ENCODE peak calls at places on chromosome 19, in six cellular contexts. One of them, this sample, is unnamed.

GRCh38 chr19:2507109-2507508 is 31.2 kb downstream of the GADD45B start:
- DNase-seq in H1: no peak
- DNase-seq in IMR-90: peak; percentile 89
- DNase-seq in mesenchymal stem cell: peak; percentile 90
- DNase-seq in H9: no peak
- DNase-seq in mesendoderm: no peak
- DNase-seq in this sample: no peak

GRCh38 chr19:43465468-43466120 is at the start of gene LYPD3:
- DNase-seq in mesendoderm: peak; percentile 70
- DNase-seq in H9: peak; percentile 84
- DNase-seq in IMR-90: peak; percentile 31
- DNase-seq in H1: no peak
- DNase-seq in mesenchymal stem cell: peak; percentile 33
- DNase-seq in this sample: no peak

GRCh38 chr19:41352609-41353465 is 885 bp downstream of the TGFB1 start:
- DNase-seq in mesenchymal stem cell: peak; percentile 73
- DNase-seq in IMR-90: peak; percentile 44
- DNase-seq in mesendoderm: peak; percentile 70
- DNase-seq in H1: no peak
- DNase-seq in H9: peak; percentile 73
- DNase-seq in this sample: no peak

GRCh38 chr19:30361721-30362120 is 10.5 kb upstream of the ZNF536 start:
- DNase-seq in mesenchymal stem cell: no peak
- DNase-seq in H9: no peak
- DNase-seq in mesendoderm: no peak
- DNase-seq in IMR-90: no peak
- DNase-seq in H1: no peak
- DNase-seq in this sample: no peak

GRCh38 chr19:35090795-35091214 is 24.8 kb upstream of the FXYD3 start:
- DNase-seq in H1: no peak
- DNase-seq in mesendoderm: peak; percentile 79
- DNase-seq in IMR-90: no peak
- DNase-seq in mesenchymal stem cell: no peak
- DNase-seq in H9: peak; percentile 77
- DNase-seq in this sample: no peak

GRCh38 chr19:16698914-16699313 is 20.7 kb upstream of the NWD1 start:
- DNase-seq in mesenchymal stem cell: no peak
- DNase-seq in IMR-90: no peak
- DNase-seq in mesendoderm: no peak
- DNase-seq in H1: no peak
- DNase-seq in H9: no peak
- DNase-seq in this sample: no peak

GRCh38 chr19:39403331-39404312 is 3.0 kb upstream of the ZFP36 start:
- DNase-seq in IMR-90: peak; percentile 99
- DNase-seq in H1: peak; percentile 78
- DNase-seq in mesenchymal stem cell: peak; percentile 100
- DNase-seq in H9: peak; percentile 87
- DNase-seq in mesendoderm: peak; percentile 96
- DNase-seq in this sample: peak; percentile 89

GRCh38 chr19:8585894-8586750 is 8.9 kb upstream of the MYO1F start:
- DNase-seq in mesendoderm: peak; percentile 89
- DNase-seq in mesenchymal stem cell: peak; percentile 40
- DNase-seq in H1: peak; percentile 64
- DNase-seq in IMR-90: no peak
- DNase-seq in H9: peak; percentile 93
- DNase-seq in this sample: peak; percentile 58

GRCh38 chr19:18294467-18294864 is 13.0 kb upstream of the JUND start:
- DNase-seq in H9: peak; percentile 64
- DNase-seq in mesendoderm: peak; percentile 57
- DNase-seq in mesenchymal stem cell: no peak
- DNase-seq in IMR-90: no peak
- DNase-seq in H1: no peak
- DNase-seq in this sample: no peak

GRCh38 chr19:10005632-10006334 is 4.5 kb downstream of the COL5A3 start:
- DNase-seq in mesendoderm: no peak
- DNase-seq in H1: no peak
- DNase-seq in mesenchymal stem cell: no peak
- DNase-seq in H9: no peak
- DNase-seq in IMR-90: no peak
- DNase-seq in this sample: no peak

GRCh38 chr19:1440418-1440801 is 2.2 kb downstream of the RPS15 start:
- DNase-seq in mesenchymal stem cell: no peak
- DNase-seq in mesendoderm: no peak
- DNase-seq in IMR-90: no peak
- DNase-seq in H1: no peak
- DNase-seq in H9: no peak
- DNase-seq in this sample: no peak

GRCh38 chr19:32150605-32151004 is 194.8 kb upstream of the ZNF507 start:
- DNase-seq in H9: no peak
- DNase-seq in mesendoderm: no peak
- DNase-seq in IMR-90: no peak
- DNase-seq in mesenchymal stem cell: no peak
- DNase-seq in H1: no peak
- DNase-seq in this sample: no peak

GRCh38 chr19:20513179-20513934 is 52.2 kb downstream of the ZNF737 start:
- DNase-seq in H9: no peak
- DNase-seq in mesendoderm: peak; percentile 38
- DNase-seq in IMR-90: no peak
- DNase-seq in H1: no peak
- DNase-seq in mesenchymal stem cell: no peak
- DNase-seq in this sample: no peak

GRCh38 chr19:16496613-16496983 is 404 bp downstream of the C19orf44 start:
- DNase-seq in IMR-90: peak; percentile 44
- DNase-seq in H1: no peak
- DNase-seq in mesendoderm: no peak
- DNase-seq in mesenchymal stem cell: no peak
- DNase-seq in H9: no peak
- DNase-seq in this sample: no peak

GRCh38 chr19:52786078-52786463 is 520 bp downstream of the ZNF600 start:
- DNase-seq in IMR-90: no peak
- DNase-seq in H9: no peak
- DNase-seq in mesendoderm: no peak
- DNase-seq in H1: no peak
- DNase-seq in mesenchymal stem cell: no peak
- DNase-seq in this sample: no peak

GRCh38 chr19:47374876-47375693 is 26.0 kb downstream of the DHX34 start:
- DNase-seq in mesenchymal stem cell: no peak
- DNase-seq in IMR-90: no peak
- DNase-seq in H9: no peak
- DNase-seq in H1: no peak
- DNase-seq in mesendoderm: no peak
- DNase-seq in this sample: no peak

GRCh38 chr19:16581971-16582343 is 9.7 kb upstream of the SLC35E1 start:
- DNase-seq in mesendoderm: no peak
- DNase-seq in H1: no peak
- DNase-seq in IMR-90: peak; percentile 23
- DNase-seq in mesenchymal stem cell: no peak
- DNase-seq in H9: no peak
- DNase-seq in this sample: no peak

GRCh38 chr19:10517361-10517759 is at the start of gene S1PR5:
- DNase-seq in H1: no peak
- DNase-seq in H9: peak; percentile 75
- DNase-seq in mesenchymal stem cell: peak; percentile 62
- DNase-seq in mesendoderm: peak; percentile 58
- DNase-seq in IMR-90: no peak
- DNase-seq in this sample: no peak

GRCh38 chr19:27718262-27718661 is 1494.7 kb downstream of the UQCRFS1 start:
- DNase-seq in mesendoderm: no peak
- DNase-seq in mesenchymal stem cell: no peak
- DNase-seq in H9: no peak
- DNase-seq in IMR-90: no peak
- DNase-seq in H1: no peak
- DNase-seq in this sample: no peak

GRCh38 chr19:35911790-35912189 is 3.7 kb upstream of the TYROBP start:
- DNase-seq in H1: no peak
- DNase-seq in IMR-90: peak; percentile 38
- DNase-seq in mesenchymal stem cell: no peak
- DNase-seq in mesendoderm: no peak
- DNase-seq in H9: no peak
- DNase-seq in this sample: no peak

GRCh38 chr19:19275166-19275565 is 2.1 kb upstream of the TM6SF2 start:
- DNase-seq in H1: no peak
- DNase-seq in mesendoderm: no peak
- DNase-seq in mesenchymal stem cell: no peak
- DNase-seq in IMR-90: no peak
- DNase-seq in H9: no peak
- DNase-seq in this sample: no peak

GRCh38 chr19:1931445-1931844 is 9.5 kb upstream of the CSNK1G2 start:
- DNase-seq in H1: no peak
- DNase-seq in mesenchymal stem cell: no peak
- DNase-seq in H9: no peak
- DNase-seq in IMR-90: no peak
- DNase-seq in mesendoderm: no peak
- DNase-seq in this sample: no peak

GRCh38 chr19:39308531-39309304 is 11.9 kb downstream of the LRFN1 start:
- DNase-seq in H1: peak; percentile 70
- DNase-seq in H9: peak; percentile 96
- DNase-seq in mesenchymal stem cell: no peak
- DNase-seq in IMR-90: no peak
- DNase-seq in mesendoderm: peak; percentile 85
- DNase-seq in this sample: no peak

GRCh38 chr19:43711751-43712355 is 4.0 kb upstream of the IRGC start:
- DNase-seq in mesenchymal stem cell: no peak
- DNase-seq in H1: no peak
- DNase-seq in mesendoderm: no peak
- DNase-seq in H9: no peak
- DNase-seq in IMR-90: no peak
- DNase-seq in this sample: no peak

GRCh38 chr19:10111405-10111811 is at the start of gene P2RY11:
- DNase-seq in IMR-90: no peak
- DNase-seq in H9: no peak
- DNase-seq in H1: no peak
- DNase-seq in mesendoderm: no peak
- DNase-seq in mesenchymal stem cell: no peak
- DNase-seq in this sample: no peak

GRCh38 chr19:48393559-48394330 is at the start of gene GRIN2D:
- DNase-seq in mesenchymal stem cell: peak; percentile 66
- DNase-seq in IMR-90: peak; percentile 33
- DNase-seq in H1: no peak
- DNase-seq in mesendoderm: peak; percentile 78
- DNase-seq in H9: peak; percentile 64
- DNase-seq in this sample: no peak

GRCh38 chr19:48393196-48393558 is 291 bp upstream of the GRIN2D start:
- DNase-seq in mesendoderm: no peak
- DNase-seq in H1: no peak
- DNase-seq in mesenchymal stem cell: no peak
- DNase-seq in H9: no peak
- DNase-seq in IMR-90: no peak
- DNase-seq in this sample: no peak

GRCh38 chr19:48395170-48395455 is 1.6 kb downstream of the GRIN2D start:
- DNase-seq in H1: no peak
- DNase-seq in mesenchymal stem cell: no peak
- DNase-seq in mesendoderm: no peak
- DNase-seq in H9: no peak
- DNase-seq in IMR-90: no peak
- DNase-seq in this sample: no peak

GRCh38 chr19:48395499-48395898 is 2.0 kb downstream of the GRIN2D start:
- DNase-seq in IMR-90: no peak
- DNase-seq in H1: no peak
- DNase-seq in mesenchymal stem cell: no peak
- DNase-seq in H9: no peak
- DNase-seq in mesendoderm: no peak
- DNase-seq in this sample: no peak

DNA sequence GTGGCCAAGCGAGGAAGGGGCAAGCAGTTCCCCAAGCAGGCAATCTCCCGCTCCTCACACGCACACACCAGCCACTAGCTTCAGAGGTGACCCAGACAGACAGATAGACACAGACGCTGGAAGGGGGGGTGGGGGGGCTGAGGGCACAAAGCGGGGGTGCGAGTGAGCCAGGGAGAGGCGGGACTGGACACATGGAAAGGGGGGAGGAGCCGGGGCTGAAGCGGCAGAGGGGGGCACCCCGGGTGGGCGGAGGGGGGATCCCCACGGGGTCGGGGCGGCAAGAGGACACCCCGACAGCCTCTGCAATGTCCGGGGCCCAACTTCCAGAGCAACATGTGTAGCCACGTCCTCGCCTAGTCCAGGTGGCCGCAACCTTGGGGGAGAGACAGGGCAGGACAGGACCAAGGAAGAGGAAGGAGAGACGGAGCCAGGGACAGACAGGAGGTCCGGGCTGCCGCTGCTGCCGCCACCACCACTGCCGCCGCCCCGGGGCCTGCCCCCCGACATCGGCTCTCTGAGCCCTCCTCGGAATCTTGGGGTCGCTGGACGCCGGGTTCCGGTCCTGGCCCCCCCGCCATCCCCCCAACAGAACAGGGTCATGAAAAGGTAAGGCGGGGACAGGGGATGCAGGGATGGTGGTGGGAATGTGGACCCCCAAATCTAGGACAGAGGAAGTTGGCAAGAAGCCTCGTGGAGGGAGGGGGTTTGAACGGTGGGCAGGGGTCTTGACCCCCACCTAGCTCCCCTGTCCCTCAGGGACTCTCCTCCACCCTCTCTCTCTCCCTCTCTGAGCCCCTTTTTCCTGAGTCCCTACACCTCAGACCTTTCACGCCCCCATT is 1.1 kb downstream of the GRIN2D start:
- DNase-seq in mesendoderm: no peak
- DNase-seq in H9: peak; percentile 46
- DNase-seq in mesenchymal stem cell: no peak
- DNase-seq in IMR-90: no peak
- DNase-seq in H1: no peak
- DNase-seq in this sample: no peak
- H3K23ac ChIP-seq in mesendoderm: no peak overlapping the region
- H3K23ac ChIP-seq in H9: no peak overlapping the region
- H3K23ac ChIP-seq in mesenchymal stem cell: no peak overlapping the region
- H3K23ac ChIP-seq in IMR-90: no peak overlapping the region
- H3K23ac ChIP-seq in H1: no peak overlapping the region
- H3K23ac ChIP-seq in this sample: peak overlapping the region; percentile 94

DNA sequence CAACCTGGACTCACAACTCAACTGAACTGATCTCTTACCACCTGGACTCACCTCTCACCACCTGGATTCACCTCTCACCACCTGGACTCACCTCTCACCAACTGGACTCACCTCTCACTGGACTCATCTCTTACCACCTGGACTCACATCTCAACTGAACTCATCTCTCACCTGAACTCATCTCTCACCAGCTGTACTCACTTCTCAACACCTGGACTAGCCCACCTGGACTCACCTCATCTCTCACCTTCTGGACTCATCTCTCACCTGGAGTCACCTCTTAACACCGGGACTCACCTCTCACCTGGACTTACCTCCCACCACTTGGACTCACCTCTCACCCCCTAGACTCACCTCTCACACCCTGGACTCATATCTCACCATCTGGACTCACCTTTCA is 7.3 kb upstream of the CASP14 start:
- DNase-seq in H1: no peak
- DNase-seq in mesenchymal stem cell: no peak
- DNase-seq in IMR-90: no peak
- DNase-seq in H9: no peak
- DNase-seq in mesendoderm: no peak
- DNase-seq in this sample: no peak
- H3K23ac ChIP-seq in H1: no peak overlapping the region
- H3K23ac ChIP-seq in mesenchymal stem cell: no peak overlapping the region
- H3K23ac ChIP-seq in IMR-90: no peak overlapping the region
- H3K23ac ChIP-seq in H9: no peak overlapping the region
- H3K23ac ChIP-seq in mesendoderm: no peak overlapping the region
- H3K23ac ChIP-seq in this sample: no peak overlapping the region

GRCh38 chr19:6676288-6676687 is 6.3 kb upstream of the TNFSF14 start:
- DNase-seq in IMR-90: no peak
- DNase-seq in H1: no peak
- DNase-seq in H9: no peak
- DNase-seq in mesenchymal stem cell: no peak
- DNase-seq in mesendoderm: no peak
- DNase-seq in this sample: no peak
- H3K23ac ChIP-seq in IMR-90: no peak overlapping the region
- H3K23ac ChIP-seq in H1: no peak overlapping the region
- H3K23ac ChIP-seq in H9: no peak overlapping the region
- H3K23ac ChIP-seq in mesenchymal stem cell: no peak overlapping the region
- H3K23ac ChIP-seq in mesendoderm: no peak overlapping the region
- H3K23ac ChIP-seq in this sample: no peak overlapping the region

GRCh38 chr19:45791744-45792481 is 732 bp downstream of the DMWD start:
- DNase-seq in H1: no peak
- DNase-seq in IMR-90: no peak
- DNase-seq in H9: no peak
- DNase-seq in mesenchymal stem cell: no peak
- DNase-seq in mesendoderm: no peak
- DNase-seq in this sample: no peak
- H3K23ac ChIP-seq in H1: no peak overlapping the region
- H3K23ac ChIP-seq in IMR-90: peak overlapping the region; percentile 90
- H3K23ac ChIP-seq in H9: no peak overlapping the region
- H3K23ac ChIP-seq in mesenchymal stem cell: no peak overlapping the region
- H3K23ac ChIP-seq in mesendoderm: no peak overlapping the region
- H3K23ac ChIP-seq in this sample: peak overlapping the region; percentile 73

This sample was measured in neuronal stem cell.